ENCODE peak calls at places on chromosomes 11 and 22, in five cellular contexts. M is PC-3, H is keratinocyte, Y is tibial artery, P is neural progenitor cell. L is an unnamed sample.

GRCh38 chr11:134560566-134561347 is 148.7 kb upstream of the B3GAT1 start:
- DNase-seq in P (peak; percentile 52), M (no peak), H (no peak), Y (no peak), L (no peak)

GRCh38 chr11:132631956-132632355 is 900.3 kb downstream of the OPCML start:
- DNase-seq in Y (no peak), H (no peak), P (no peak), M (no peak), L (no peak)

GRCh38 chr22:39155421-39155820 is 2.9 kb upstream of the CBX7 start:
- DNase-seq in Y (peak; percentile 48), M (no peak), P (no peak), H (no peak), L (no peak)

GRCh38 chr11:115630109-115630700 is 126.0 kb upstream of the CADM1 start:
- DNase-seq in H (no peak), M (no peak), Y (no peak), P (peak; percentile 49), L (no peak)

GRCh38 chr11:83573097-83573496 is 286.9 kb upstream of the CCDC90B start:
- DNase-seq in H (no peak), M (peak; percentile 52), P (no peak), Y (no peak), L (no peak)

GRCh38 chr22:22210375-22210774 is 34.2 kb upstream of the VPREB1 start:
- DNase-seq in H (peak; percentile 38), M (peak; percentile 79), Y (no peak), P (no peak), L (no peak)

GRCh38 chr11:134578807-134579708 is 167.0 kb upstream of the B3GAT1 start:
- DNase-seq in P (no peak), M (no peak), H (no peak), Y (no peak), L (no peak)

GRCh38 chr11:93775289-93775688 is 8.8 kb upstream of the MED17 start:
- DNase-seq in P (peak; percentile 45), Y (no peak), M (peak; percentile 48), H (no peak), L (no peak)

GRCh38 chr11:7672960-7673723 is at the start of gene CYB5R2:
- DNase-seq in P (peak; percentile 83), M (no peak), H (no peak), Y (peak; percentile 85), L (no peak)

GRCh38 chr11:8234425-8234821 is 29.3 kb downstream of the LMO1 start:
- DNase-seq in M (peak; percentile 19), H (no peak), P (no peak), Y (no peak), L (no peak)

GRCh38 chr11:12195773-12196172 is 85.4 kb downstream of the MICAL2 start:
- DNase-seq in Y (peak; percentile 42), M (no peak), P (no peak), H (no peak), L (no peak)

GRCh38 chr11:86738615-86739014 is 61.7 kb upstream of the PRSS23 start:
- DNase-seq in M (no peak), H (no peak), P (no peak), Y (no peak), L (no peak)

GRCh38 chr11:17375547-17375946 is 12.9 kb downstream of the KCNJ11 start:
- DNase-seq in P (no peak), H (no peak), Y (no peak), M (no peak), L (no peak)
- H3K9me3 ChIP-seq in P (peaks cover 13% of the 10 kb centered on the region), H (peaks cover 24% of the 10 kb centered on the region), Y (peaks cover 26% of the 10 kb centered on the region), M (peaks cover 9% of the 10 kb centered on the region), L (peaks cover 13% of the 10 kb centered on the region)

DNA sequence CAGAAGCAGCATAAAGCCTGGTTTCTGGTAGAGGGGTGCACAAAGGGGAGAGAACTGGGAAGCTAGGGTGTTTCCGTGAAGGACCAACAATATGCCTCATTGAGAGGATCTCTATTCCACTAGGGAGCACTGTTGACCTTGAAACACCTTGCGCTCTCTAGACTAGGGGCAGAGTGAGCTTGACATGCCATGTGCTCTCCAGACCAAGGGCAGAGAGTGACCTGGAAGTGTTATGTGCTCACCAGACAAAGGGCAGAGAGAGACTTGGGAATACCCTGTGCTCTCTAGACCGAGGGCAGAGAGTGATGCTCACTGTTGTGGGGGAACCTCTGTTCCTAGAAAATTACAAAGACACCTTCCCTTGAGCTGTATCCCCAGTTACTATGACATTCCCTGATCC is 15.2 kb upstream of the EI24 start:
- DNase-seq in M (no peak), Y (no peak), H (no peak), P (no peak), L (no peak)
- H3K9me3 ChIP-seq in M (peaks cover 24% of the 10 kb centered on the region), Y (peaks cover 19% of the 10 kb centered on the region), H (peaks cover 6% of the 10 kb centered on the region), P (peaks cover 11% of the 10 kb centered on the region), L (peaks cover 15% of the 10 kb centered on the region)

GRCh38 chr22:48757581-48757980 is 1070.1 kb downstream of the BRD1 start:
- DNase-seq in Y (peak; percentile 47), P (no peak), H (no peak), M (no peak), L (no peak)
- H3K9me3 ChIP-seq in Y (no peaks in the 10 kb centered on the region), P (no peaks in the 10 kb centered on the region), H (peaks cover 34% of the 10 kb centered on the region), M (no peaks in the 10 kb centered on the region), L (no peaks in the 10 kb centered on the region)

GRCh38 chr22:49592780-49593501 is 234.7 kb downstream of the BRD1 start:
- DNase-seq in Y (peak; percentile 42), H (no peak), M (no peak), P (no peak), L (no peak)
- H3K9me3 ChIP-seq in Y (peaks cover 7% of the 10 kb centered on the region), H (peaks cover 20% of the 10 kb centered on the region), M (no peaks in the 10 kb centered on the region), P (no peaks in the 10 kb centered on the region), L (no peaks in the 10 kb centered on the region)

GRCh38 chr11:104678408-104678807 is 219.9 kb downstream of the CASP12 start:
- DNase-seq in M (peak; percentile 32), Y (no peak), P (no peak), H (no peak), L (no peak)

GRCh38 chr11:104668797-104669463 is 229.3 kb downstream of the CASP12 start:
- DNase-seq in Y (no peak), M (peak; percentile 98), P (no peak), H (peak; percentile 17), L (no peak)

GRCh38 chr11:104672897-104673296 is 225.4 kb downstream of the CASP12 start:
- DNase-seq in Y (no peak), P (no peak), H (no peak), M (no peak), L (no peak)
- H3K9me3 ChIP-seq in Y (no peaks in the 10 kb centered on the region), P (no peaks in the 10 kb centered on the region), H (no peaks in the 10 kb centered on the region), M (no peaks in the 10 kb centered on the region), L (no peaks in the 10 kb centered on the region)

GRCh38 chr11:100821198-100821597 is 134.1 kb downstream of the ARHGAP42 start:
- DNase-seq in M (peak; percentile 37), P (peak; percentile 64), H (no peak), Y (no peak), L (no peak)
- H3K9me3 ChIP-seq in M (no peaks in the 10 kb centered on the region), P (no peaks in the 10 kb centered on the region), H (no peaks in the 10 kb centered on the region), Y (no peaks in the 10 kb centered on the region), L (no peaks in the 10 kb centered on the region)

GRCh38 chr22:47621253-47621652 is 858.8 kb downstream of the TBC1D22A start:
- DNase-seq in H (no peak), P (no peak), M (no peak), Y (no peak), L (no peak)
- H3K9me3 ChIP-seq in H (no peaks in the 10 kb centered on the region), P (no peaks in the 10 kb centered on the region), M (no peaks in the 10 kb centered on the region), Y (no peaks in the 10 kb centered on the region), L (no peaks in the 10 kb centered on the region)